ENCODE peak calls at places on chromosomes 5 and 9, in five cellular contexts. R, K, L, G and U are unnamed samples. For H3K4me1, the result is how much of the 10 kb centered on the place peaks cover.

GRCh38 chr9:88740844-88741243 is 205.9 kb downstream of the NXNL2 start:
- DNase-seq in R (no peak), K (no peak), L (no peak), G (no peak), U (no peak)

GRCh38 chr5:94802450-94802849 is 184.0 kb downstream of the SLF1 start:
- DNase-seq in R (no peak), K (no peak), L (no peak), G (no peak), U (no peak)

GRCh38 chr9:121529237-121529987 is 29.8 kb upstream of the GGTA1 start:
- DNase-seq in R (peak), K (peak), L (no peak), G (no peak), U (peak)

GRCh38 chr9:90726215-90726614 is 75.4 kb upstream of the SYK start:
- DNase-seq in R (no peak), K (no peak), L (peak), G (peak), U (no peak)

GRCh38 chr9:107504585-107505455 is 15.3 kb upstream of the KLF4 start:
- DNase-seq in R (peak), K (no peak), L (no peak), G (peak), U (peak)

GRCh38 chr5:143837306-143837848 is 25.4 kb downstream of the HMHB1 start:
- DNase-seq in R (no peak), K (no peak), L (no peak), G (no peak), U (no peak)

GRCh38 chr5:179777456-179777855 is 16.3 kb upstream of the LTC4S start:
- DNase-seq in R (peak), K (no peak), L (no peak), G (no peak), U (no peak)

GRCh38 chr5:149210968-149211495 is 60.6 kb upstream of the AFAP1L1 start:
- DNase-seq in R (no peak), K (no peak), L (no peak), G (no peak), U (no peak)

GRCh38 chr5:130479045-130479804 is 575.0 kb downstream of the CHSY3 start:
- DNase-seq in R (no peak), K (no peak), L (no peak), G (no peak), U (no peak)

GRCh38 chr5:159819671-159820411 is 96.4 kb upstream of the ADRA1B start:
- DNase-seq in R (peak), K (peak), L (no peak), G (no peak), U (no peak)

GRCh38 chr5:118553662-118554061 is 434.7 kb downstream of the DTWD2 start:
- DNase-seq in R (peak), K (peak), L (no peak), G (no peak), U (no peak)

DNA sequence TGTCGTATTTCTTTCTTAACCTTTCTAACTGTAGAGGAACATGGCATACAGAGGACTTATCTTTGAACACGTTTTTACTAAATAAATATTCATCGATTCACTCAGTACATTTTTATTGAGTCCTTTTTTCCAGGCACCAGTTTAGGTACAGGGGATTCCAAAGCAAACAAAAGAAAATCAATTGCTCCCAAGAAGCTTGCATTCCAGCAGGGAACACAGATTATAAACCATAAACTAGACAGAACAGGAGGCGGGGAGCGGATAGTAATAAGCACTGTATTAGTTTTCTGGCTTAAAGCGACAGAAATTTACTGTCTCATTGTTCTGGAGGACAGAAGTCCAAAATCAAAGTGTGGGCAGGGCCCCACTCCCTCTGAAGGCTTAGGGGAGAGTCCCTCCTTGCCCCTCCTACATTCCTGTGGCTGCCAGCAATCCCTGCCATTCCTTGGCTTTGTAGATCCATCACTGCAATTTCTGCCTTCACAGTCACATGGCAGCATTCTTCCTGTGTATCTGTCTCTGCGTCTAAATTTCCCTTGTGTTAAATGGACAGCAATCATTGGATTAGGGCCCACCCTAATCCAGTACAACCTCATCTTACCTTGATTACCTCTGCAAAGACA is 115.5 kb downstream of the COL23A1 start:
- DNase-seq in R (no peak), K (no peak), L (no peak), G (no peak), U (no peak)
- H3K4me1 ChIP-seq in R (under half), K (under half), L (under half), G (under half), U (under half)

DNA sequence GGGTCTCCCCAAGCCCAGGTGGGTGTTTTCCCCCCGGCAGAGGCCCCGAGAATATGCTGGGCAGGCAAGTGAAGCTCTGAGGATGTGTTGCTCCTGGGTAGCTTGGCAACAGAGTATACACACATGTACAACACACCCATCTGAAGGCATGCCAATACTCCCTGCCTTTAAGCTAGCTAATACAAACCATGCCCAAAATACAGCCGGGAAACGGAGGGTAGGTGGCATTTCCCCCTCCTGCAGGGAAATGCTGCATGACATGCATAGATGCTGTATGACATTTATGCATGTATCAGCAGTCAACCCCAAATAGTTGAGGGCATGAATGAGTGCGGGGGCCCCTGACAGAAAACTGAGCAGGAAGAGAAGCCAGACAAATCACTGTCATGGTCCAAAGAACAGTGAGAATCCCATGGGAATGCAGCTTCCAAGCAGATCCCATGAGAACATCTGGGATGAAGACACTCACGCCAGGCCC is 614.1 kb downstream of the EBF1 start:
- DNase-seq in R (peak), K (peak), L (no peak), G (no peak), U (peak)
- H3K4me1 ChIP-seq in R (under half), K (half or more), L (under half), G (under half), U (under half)

GRCh38 chr5:171387255-171387969 is at the start of gene NPM1:
- DNase-seq in R (peak), K (peak), L (peak), G (peak), U (peak)
- H3K4me1 ChIP-seq in R (under half), K (under half), L (under half), G (under half), U (under half)

GRCh38 chr5:172902497-172903472 is 56.4 kb upstream of the RPL26L1 start:
- DNase-seq in R (peak), K (peak), L (peak), G (peak), U (peak)

GRCh38 chr5:172901788-172902496 is 57.3 kb upstream of the RPL26L1 start:
- DNase-seq in R (peak), K (no peak), L (no peak), G (no peak), U (no peak)

GRCh38 chr5:172899436-172899835 is 59.8 kb upstream of the RPL26L1 start:
- DNase-seq in R (no peak), K (no peak), L (no peak), G (no peak), U (no peak)

GRCh38 chr5:172898513-172899369 is 60.5 kb upstream of the RPL26L1 start:
- DNase-seq in R (no peak), K (no peak), L (no peak), G (no peak), U (no peak)

DNA sequence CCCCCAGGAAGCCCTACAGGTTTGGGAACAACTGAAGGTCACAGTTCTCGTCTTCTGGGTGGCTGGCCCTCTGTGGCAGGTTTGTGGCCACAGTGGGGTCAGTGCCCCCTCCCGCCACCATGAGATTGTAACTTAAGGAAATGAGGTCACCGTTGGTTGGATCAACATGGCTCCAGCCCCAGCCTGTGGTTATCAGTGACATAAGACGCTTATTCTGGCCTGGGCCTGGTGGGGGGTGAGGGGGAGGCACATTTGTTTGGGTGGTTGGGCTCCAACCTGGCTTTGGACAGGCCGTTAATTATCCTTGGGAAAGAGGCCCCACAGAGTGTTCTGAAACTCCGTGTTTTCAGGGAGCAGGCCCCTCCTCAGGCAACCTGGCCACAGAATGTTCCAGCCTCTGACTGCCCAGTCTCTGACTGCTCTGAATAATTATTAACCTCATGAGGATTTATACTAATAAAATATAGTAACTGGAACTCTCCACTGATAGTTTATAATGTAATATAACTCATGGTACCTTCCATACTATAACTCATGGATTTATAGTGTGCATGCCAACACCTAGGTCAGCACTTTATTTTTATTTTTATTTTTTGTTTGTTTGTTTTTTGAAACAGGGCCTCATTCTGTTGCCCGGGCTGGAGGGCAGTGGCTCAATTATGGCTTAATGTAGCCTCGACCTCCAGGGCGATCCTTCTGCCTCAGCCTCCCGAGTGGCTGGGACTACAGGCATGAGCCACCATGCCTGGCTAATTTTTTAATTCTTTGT is 58.0 kb upstream of the RPL26L1 start:
- DNase-seq in R (peak), K (peak), L (no peak), G (peak), U (no peak)
- H3K4me1 ChIP-seq in R (under half), K (half or more), L (under half), G (under half), U (under half)

GRCh38 chr5:168300377-168301182 is 9.1 kb downstream of the WWC1 start:
- DNase-seq in R (no peak), K (no peak), L (no peak), G (no peak), U (no peak)
- H3K4me1 ChIP-seq in R (under half), K (under half), L (under half), G (under half), U (under half)

GRCh38 chr9:113559834-113560620 is 96.5 kb downstream of the RGS3 start:
- DNase-seq in R (peak), K (no peak), L (no peak), G (no peak), U (no peak)

GRCh38 chr9:113560621-113560915 is 97.0 kb downstream of the RGS3 start:
- DNase-seq in R (peak), K (no peak), L (no peak), G (no peak), U (no peak)

GRCh38 chr9:113556877-113557593 is 93.5 kb downstream of the RGS3 start:
- DNase-seq in R (peak), K (no peak), L (no peak), G (no peak), U (no peak)

GRCh38 chr9:113562653-113563381 is 99.3 kb downstream of the RGS3 start:
- DNase-seq in R (peak), K (no peak), L (no peak), G (no peak), U (no peak)

GRCh38 chr9:113558632-113559502 is 95.3 kb downstream of the RGS3 start:
- DNase-seq in R (peak), K (peak), L (no peak), G (peak), U (no peak)
- H3K4me1 ChIP-seq in R (under half), K (half or more), L (under half), G (under half), U (under half)

DNA sequence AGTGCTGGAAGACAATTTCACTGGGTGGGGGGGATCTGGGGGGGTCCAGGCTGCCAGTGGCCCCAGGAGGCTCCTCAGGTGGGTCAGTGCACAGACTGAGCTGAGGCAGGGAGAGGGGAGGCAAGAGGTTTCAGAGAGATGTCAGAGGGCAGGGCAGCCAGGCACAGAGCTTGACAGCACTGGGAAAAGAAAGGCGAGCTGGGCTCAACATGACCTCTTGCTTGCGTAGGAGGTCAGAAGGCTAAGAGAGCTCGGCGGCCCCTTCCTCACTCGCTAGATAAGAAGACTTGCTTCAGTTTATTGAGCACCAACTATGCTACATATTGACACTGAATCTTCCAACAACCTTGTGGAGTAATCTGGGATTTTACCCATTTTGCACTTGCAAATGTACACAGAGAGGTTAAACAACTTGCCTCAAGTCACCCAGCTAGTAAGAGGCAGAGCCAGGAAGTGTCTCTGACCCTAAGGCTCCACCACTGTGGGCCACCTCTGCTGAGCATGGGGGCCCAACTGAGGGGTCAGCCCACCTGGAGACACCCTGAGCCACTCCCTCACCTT is 3.5 kb downstream of the PDLIM7 start:
- DNase-seq in R (no peak), K (no peak), L (no peak), G (no peak), U (no peak)
- H3K4me1 ChIP-seq in R (under half), K (half or more), L (under half), G (under half), U (under half)

GRCh38 chr5:113246371-113246870 is 188.4 kb downstream of the TSSK1B start:
- DNase-seq in R (no peak), K (no peak), L (no peak), G (no peak), U (no peak)
- H3K4me1 ChIP-seq in R (under half), K (half or more), L (under half), G (under half), U (under half)